ENCODE peak calls at places on chromosomes 11 and 22, in ten cellular contexts. C is GM04503; H is AG09309; V is ELR; G is T-helper 1 cell; Q is stimulated activated CD4-positive, alpha-beta T cell treated with anti-CD3 and anti-CD28 coated beads, TNF-alpha, amount 100 ng/mL, for 24 hours; O is T-helper 2 cell; E is A549; U is right atrium auricular region; B is activated CD4-positive, CD25-positive, alpha-beta regulatory T cell treated with anti-CD3 and anti-CD28 coated beads, Interleukin-2, amount 50 U/mL, for 72 hours. F is an unnamed sample.

GRCh38 chr11:72239849-72240460 is 4.0 kb downstream of the PHOX2A start:
- DNase-seq in C (no peak), H (no peak), V (peak; percentile 28), G (no peak), Q (no peak), O (no peak), E (no peak), U (no peak), B (no peak), F (no peak)

GRCh38 chr22:28801845-28802594 is 1.7 kb upstream of the XBP1 start:
- DNase-seq in C (no peak), H (no peak), V (no peak), G (no peak), Q (no peak), O (peak; percentile 47), E (no peak), U (no peak), B (no peak), F (no peak)

GRCh38 chr11:34051349-34052035 is at the start of gene CAPRIN1:
- DNase-seq in C (no peak), H (no peak), V (peak; percentile 93), G (peak; percentile 81), Q (peak; percentile 80), O (peak; percentile 93), E (peak; percentile 94), U (peak; percentile 76), B (peak; percentile 88), F (no peak)

GRCh38 chr11:1343391-1344055 is 34.1 kb upstream of the TOLLIP start:
- DNase-seq in C (no peak), H (no peak), V (no peak), G (no peak), Q (no peak), O (no peak), E (no peak), U (no peak), B (no peak), F (no peak)

GRCh38 chr11:81644239-81644840 is 1089.3 kb downstream of the FAM181B start:
- DNase-seq in C (peak; percentile 2), H (peak; percentile 1), V (peak; percentile 48), G (no peak), Q (no peak), O (peak; percentile 49), E (peak; percentile 56), U (no peak), B (no peak), F (peak; percentile 24)

GRCh38 chr11:11211186-11211585 is 141.9 kb downstream of the CSNK2A3 start:
- DNase-seq in C (no peak), H (no peak), V (no peak), G (no peak), Q (no peak), O (no peak), E (no peak), U (no peak), B (no peak), F (no peak)

GRCh38 chr11:2745511-2745910 is 45.7 kb upstream of the KCNQ1OT1 start:
- DNase-seq in C (no peak), H (no peak), V (no peak), G (no peak), Q (no peak), O (no peak), E (no peak), U (no peak), B (no peak), F (no peak)

GRCh38 chr11:19398772-19399542 is 158.2 kb upstream of the E2F8 start:
- DNase-seq in C (peak; percentile 82), H (peak; percentile 91), V (peak; percentile 47), G (no peak), Q (no peak), O (no peak), E (no peak), U (no peak), B (no peak), F (peak; percentile 85)

GRCh38 chr11:29809121-29809520 is 207.7 kb downstream of the KCNA4 start:
- DNase-seq in C (no peak), H (no peak), V (no peak), G (no peak), Q (no peak), O (no peak), E (no peak), U (no peak), B (no peak), F (no peak)